ENCODE peak calls at places on chromosomes 6 and 20, in ten cellular contexts. Z is NCI-H1105 treated with DMSO at 0.1 percent for 48 hours, X is upper lobe of right lung, J is MCF 10A, D is NCI-H446, I is mesendoderm, G is frontal cortex, C is NAMALWA, S is tibial nerve, M is omental fat pad. A is an unnamed sample.

GRCh38 chr6:148758492-148758891 is 11.7 kb downstream of the UST start:
- DNase-seq in Z (no peak), X (no peak), J (no peak), D (no peak), I (no peak), G (no peak), C (peak; percentile 97), S (no peak), M (no peak), A (no peak)

GRCh38 chr6:1080453-1081328 is 231.2 kb upstream of the FOXQ1 start:
- DNase-seq in Z (no peak), X (no peak), J (no peak), D (no peak), I (no peak), G (no peak), C (no peak), S (no peak), M (no peak), A (no peak)

GRCh38 chr20:6277661-6278060 is 154.8 kb upstream of the FERMT1 start:
- DNase-seq in Z (no peak), X (no peak), J (peak; percentile 23), D (no peak), I (peak; percentile 92), G (no peak), C (no peak), S (no peak), M (no peak), A (no peak)

GRCh38 chr6:32952817-32953739 is at the start of gene HLA-DMA:
- DNase-seq in Z (peak; percentile 20), X (peak; percentile 91), J (peak; percentile 89), D (peak; percentile 81), I (peak; percentile 99), G (no peak), C (peak; percentile 98), S (peak; percentile 60), M (peak; percentile 44), A (no peak)

GRCh38 chr20:3995067-3995748 is 20.1 kb downstream of the RNF24 start:
- DNase-seq in Z (no peak), X (no peak), J (peak; percentile 17), D (no peak), I (peak; percentile 23), G (no peak), C (peak; percentile 22), S (no peak), M (no peak), A (no peak)

GRCh38 chr6:39156763-39157162 is 41.8 kb upstream of the SAYSD1 start:
- DNase-seq in Z (no peak), X (no peak), J (no peak), D (no peak), I (no peak), G (no peak), C (no peak), S (no peak), M (no peak), A (no peak)

GRCh38 chr6:26249959-26250805 is 114.8 kb upstream of the BTN3A2 start:
- DNase-seq in Z (peak; percentile 94), X (peak; percentile 71), J (peak; percentile 87), D (no peak), I (peak; percentile 95), G (no peak), C (peak; percentile 72), S (no peak), M (no peak), A (no peak)

GRCh38 chr6:95227301-95227700 is 350.0 kb upstream of the MANEA start:
- DNase-seq in Z (peak; percentile 70), X (no peak), J (no peak), D (peak; percentile 81), I (no peak), G (no peak), C (no peak), S (no peak), M (no peak), A (no peak)

GRCh38 chr6:68826501-68826900 is 191.4 kb downstream of the ADGRB3 start:
- DNase-seq in Z (no peak), X (no peak), J (no peak), D (peak; percentile 65), I (peak; percentile 51), G (no peak), C (no peak), S (no peak), M (no peak), A (no peak)

GRCh38 chr6:13673825-13674444 is 37.7 kb downstream of the RANBP9 start:
- DNase-seq in Z (no peak), X (no peak), J (no peak), D (no peak), I (no peak), G (no peak), C (no peak), S (no peak), M (no peak), A (no peak)

GRCh38 chr6:92690997-92691599 is 728.3 kb downstream of the EPHA7 start:
- DNase-seq in Z (no peak), X (no peak), J (peak; percentile 3), D (no peak), I (no peak), G (no peak), C (no peak), S (no peak), M (no peak), A (no peak)